ENCODE peak calls at places on chromosome 14, in six cellular contexts. One of them, this sample, is unnamed.

GRCh38 chr14:72126561-72126960 is 194.3 kb downstream of the RGS6 start:
- DNase-seq in endothelial cell: no peak
- DNase-seq in GM12892: no peak
- DNase-seq in central memory CD8-positive, alpha-beta T cell: no peak
- DNase-seq in H7: no peak
- DNase-seq in HepG2: no peak
- DNase-seq in this sample: peak

GRCh38 chr14:99636487-99636886 is 8.4 kb upstream of the HHIPL1 start:
- DNase-seq in endothelial cell: no peak
- DNase-seq in GM12892: no peak
- DNase-seq in central memory CD8-positive, alpha-beta T cell: no peak
- DNase-seq in H7: no peak
- DNase-seq in HepG2: no peak
- DNase-seq in this sample: no peak

GRCh38 chr14:92384461-92385133 is 61.6 kb downstream of the SLC24A4 start:
- DNase-seq in endothelial cell: no peak
- DNase-seq in GM12892: no peak
- DNase-seq in central memory CD8-positive, alpha-beta T cell: no peak
- DNase-seq in H7: peak
- DNase-seq in HepG2: no peak
- DNase-seq in this sample: no peak

GRCh38 chr14:99995700-99996356 is 69.4 kb upstream of the EVL start:
- DNase-seq in endothelial cell: peak
- DNase-seq in GM12892: peak
- DNase-seq in central memory CD8-positive, alpha-beta T cell: peak
- DNase-seq in H7: peak
- DNase-seq in HepG2: peak
- DNase-seq in this sample: peak

GRCh38 chr14:33902363-33902762 is 48.5 kb downstream of the EGLN3 start:
- DNase-seq in endothelial cell: no peak
- DNase-seq in GM12892: no peak
- DNase-seq in central memory CD8-positive, alpha-beta T cell: no peak
- DNase-seq in H7: no peak
- DNase-seq in HepG2: no peak
- DNase-seq in this sample: no peak

GRCh38 chr14:85415015-85415712 is 114.8 kb upstream of the FLRT2 start:
- DNase-seq in endothelial cell: no peak
- DNase-seq in GM12892: no peak
- DNase-seq in central memory CD8-positive, alpha-beta T cell: no peak
- DNase-seq in H7: peak
- DNase-seq in HepG2: peak
- DNase-seq in this sample: peak

GRCh38 chr14:67557118-67557517 is 24.0 kb downstream of the PLEKHH1 start:
- DNase-seq in endothelial cell: no peak
- DNase-seq in GM12892: no peak
- DNase-seq in central memory CD8-positive, alpha-beta T cell: no peak
- DNase-seq in H7: no peak
- DNase-seq in HepG2: peak
- DNase-seq in this sample: no peak

GRCh38 chr14:52879958-52880357 is 70.9 kb downstream of the FERMT2 start:
- DNase-seq in endothelial cell: no peak
- DNase-seq in GM12892: no peak
- DNase-seq in central memory CD8-positive, alpha-beta T cell: no peak
- DNase-seq in H7: no peak
- DNase-seq in HepG2: no peak
- DNase-seq in this sample: no peak

GRCh38 chr14:70771781-70772212 is 37.5 kb downstream of the MAP3K9 start:
- DNase-seq in endothelial cell: peak
- DNase-seq in GM12892: no peak
- DNase-seq in central memory CD8-positive, alpha-beta T cell: no peak
- DNase-seq in H7: peak
- DNase-seq in HepG2: no peak
- DNase-seq in this sample: no peak

GRCh38 chr14:81464253-81465001 is 64.3 kb upstream of the STON2 start:
- DNase-seq in endothelial cell: peak
- DNase-seq in GM12892: peak
- DNase-seq in central memory CD8-positive, alpha-beta T cell: peak
- DNase-seq in H7: peak
- DNase-seq in HepG2: peak
- DNase-seq in this sample: peak

GRCh38 chr14:90630407-90630806 is 185.8 kb downstream of the TTC7B start:
- DNase-seq in endothelial cell: no peak
- DNase-seq in GM12892: no peak
- DNase-seq in central memory CD8-positive, alpha-beta T cell: no peak
- DNase-seq in H7: no peak
- DNase-seq in HepG2: no peak
- DNase-seq in this sample: no peak

This sample was measured in SHP77.